ENCODE peak calls at places on chromosomes 5 and 9, in ten cellular contexts. D is renal cortical epithelial cell; K is activated CD4-positive, CD25-positive, alpha-beta regulatory T cell treated with anti-CD3 and anti-CD28 coated beads, Interleukin-2, amount 50 U/mL, for 72 hours; F is SK-MEL-5; U is cardiac fibroblast; M is AG09309; W is H9; H is amygdala; P is GM20000; O is left lobe of liver. G is an unnamed sample.

GRCh38 chr5:35694481-35694880 is 76.8 kb downstream of the SPEF2 start:
- DNase-seq in P (no peak), F (peak; percentile 99), K (no peak), W (no peak), U (no peak), H (no peak), O (no peak), D (no peak), M (no peak), G (no peak)

GRCh38 chr5:110625376-110625999 is 101.0 kb downstream of the TMEM232 start:
- DNase-seq in P (peak; percentile 3), M (peak; percentile 18), W (no peak), H (no peak), D (peak; percentile 64), U (peak; percentile 60), K (no peak), O (no peak), F (peak; percentile 49), G (no peak)

GRCh38 chr9:99105152-99106043 is 485 bp downstream of the TGFBR1 start:
- DNase-seq in U (peak; percentile 74), P (peak; percentile 93), H (peak; percentile 23), O (peak; percentile 90), M (peak; percentile 38), K (peak; percentile 68), W (peak; percentile 52), F (peak; percentile 71), D (peak; percentile 47), G (peak; percentile 94)

GRCh38 chr5:55492449-55492848 is 42.3 kb downstream of the PLPP1 start:
- DNase-seq in W (no peak), H (no peak), O (no peak), F (no peak), M (no peak), K (no peak), D (no peak), P (no peak), U (no peak), G (no peak)

GRCh38 chr9:73149371-73150067 is 2.1 kb upstream of the ANXA1 start:
- DNase-seq in H (no peak), O (no peak), M (peak; percentile 59), D (peak; percentile 96), U (peak; percentile 89), F (peak; percentile 65), K (no peak), P (peak; percentile 27), W (no peak), G (no peak)

GRCh38 chr5:111703662-111704061 is 53.3 kb downstream of the NREP start:
- DNase-seq in K (no peak), W (no peak), U (no peak), O (no peak), D (no peak), M (no peak), F (no peak), H (no peak), P (peak; percentile 67), G (no peak)

GRCh38 chr5:100900796-100901731 is 2.0 kb downstream of the ST8SIA4 start:
- DNase-seq in M (no peak), H (no peak), P (peak; percentile 70), F (peak; percentile 6), O (peak; percentile 58), U (peak; percentile 73), W (peak; percentile 75), D (peak; percentile 35), K (peak; percentile 86), G (peak; percentile 79)

GRCh38 chr5:159106569-159107282 is 7.0 kb upstream of the EBF1 start:
- DNase-seq in H (no peak), F (peak; percentile 70), W (peak; percentile 80), O (peak; percentile 75), K (peak; percentile 76), P (peak; percentile 86), D (peak; percentile 18), U (peak; percentile 83), M (peak; percentile 14), G (peak; percentile 89)

GRCh38 chr5:95857185-95857945 is 34.8 kb upstream of the GLRX start:
- DNase-seq in K (no peak), U (peak; percentile 90), H (no peak), F (no peak), O (peak; percentile 96), W (no peak), P (no peak), M (no peak), D (peak; percentile 94), G (no peak)

GRCh38 chr9:35599763-35600604 is 5.1 kb upstream of the TESK1 start:
- DNase-seq in F (peak; percentile 33), K (no peak), O (no peak), M (no peak), P (no peak), D (no peak), W (peak; percentile 65), U (peak; percentile 31), H (no peak), G (no peak)

GRCh38 chr5:112312810-112313209 is 106.3 kb downstream of the EPB41L4A start:
- DNase-seq in P (no peak), D (no peak), W (no peak), O (no peak), M (no peak), K (no peak), H (no peak), U (peak; percentile 9), F (no peak), G (no peak)

GRCh38 chr5:141514330-141515111 is 25.6 kb downstream of the PCDHGC5 start:
- DNase-seq in D (peak; percentile 64), H (no peak), W (peak; percentile 89), K (no peak), F (no peak), P (no peak), O (no peak), U (peak; percentile 43), M (no peak), G (no peak)

GRCh38 chr9:70494221-70494620 is 79.8 kb upstream of the KLF9 start:
- DNase-seq in F (no peak), D (no peak), H (no peak), M (no peak), O (no peak), U (no peak), K (no peak), P (no peak), W (no peak), G (no peak)

GRCh38 chr5:145981612-145982571 is 45.5 kb downstream of the SH3RF2 start:
- DNase-seq in P (no peak), D (peak; percentile 87), F (no peak), O (no peak), K (no peak), U (no peak), H (no peak), W (no peak), M (no peak), G (no peak)

GRCh38 chr9:131474711-131475110 is 28.0 kb upstream of the POMT1 start:
- DNase-seq in P (no peak), H (no peak), D (no peak), K (no peak), M (no peak), O (no peak), F (no peak), W (no peak), U (no peak), G (peak; percentile 66)

GRCh38 chr5:51226420-51226735 is 156.9 kb upstream of the ISL1 start:
- DNase-seq in O (no peak), U (no peak), W (peak; percentile 82), D (peak; percentile 29), H (no peak), M (no peak), F (no peak), P (no peak), K (no peak), G (no peak)

GRCh38 chr5:93359296-93359957 is 221.6 kb downstream of the NR2F1-AS1 start:
- DNase-seq in H (no peak), U (peak; percentile 98), D (peak; percentile 77), K (no peak), F (no peak), O (no peak), W (no peak), P (no peak), M (no peak), G (no peak)